ENCODE peak calls at places on chromosomes 11 and 22, in five cellular contexts. U, I, P, R and L are unnamed samples.

GRCh38 chr11:109971184-109971523 is 122.0 kb upstream of the ZC3H12C start:
- DNase-seq in I (no peak), U (no peak), P (no peak), R (no peak), L (no peak)

GRCh38 chr22:19143967-19144400 is 467 bp downstream of the ESS2 start:
- DNase-seq in R (no peak), P (no peak), I (no peak), U (no peak), L (no peak)

GRCh38 chr11:19392321-19392720 is 151.6 kb upstream of the E2F8 start:
- DNase-seq in U (no peak), P (no peak), I (no peak), R (no peak), L (no peak)

GRCh38 chr11:614583-615452 is 932 bp downstream of the IRF7 start:
- DNase-seq in P (peak), I (peak), U (no peak), R (no peak), L (no peak)

GRCh38 chr11:45287316-45287903 is 1.3 kb upstream of the SYT13 start:
- DNase-seq in I (no peak), R (no peak), U (no peak), P (no peak), L (no peak)

GRCh38 chr11:69889400-69890372 is 70.5 kb upstream of the FGF3 start:
- DNase-seq in P (no peak), U (no peak), R (no peak), I (no peak), L (no peak)

GRCh38 chr22:30485362-30485988 is 13.7 kb upstream of the SEC14L3 start:
- DNase-seq in R (peak), P (peak), I (peak), U (peak), L (peak)

GRCh38 chr22:36365020-36365411 is 22.8 kb downstream of the MYH9 start:
- DNase-seq in P (no peak), I (peak), U (no peak), R (peak), L (no peak)

GRCh38 chr22:24393012-24393559 is 34.3 kb upstream of the ADORA2A start:
- DNase-seq in I (no peak), U (no peak), P (no peak), R (no peak), L (no peak)

GRCh38 chr11:132140056-132140455 is 769.6 kb downstream of the NTM start:
- DNase-seq in P (no peak), U (no peak), I (no peak), R (no peak), L (no peak)

GRCh38 chr11:64763804-64764611 is 4.2 kb upstream of the PYGM start:
- DNase-seq in U (no peak), I (no peak), P (no peak), R (peak), L (no peak)

GRCh38 chr22:47111626-47112373 is 349.4 kb downstream of the TBC1D22A start:
- DNase-seq in I (no peak), R (no peak), U (no peak), P (no peak), L (no peak)

GRCh38 chr11:42329930-42330555 is 870.6 kb upstream of the LRRC4C start:
- DNase-seq in P (no peak), I (no peak), U (no peak), R (no peak), L (no peak)

GRCh38 chr22:50002791-50003190 is 9.8 kb downstream of the IL17REL start:
- DNase-seq in P (no peak), U (no peak), I (no peak), R (no peak), L (no peak)

GRCh38 chr22:26894766-26895485 is 237.5 kb downstream of the MIAT start:
- DNase-seq in P (no peak), U (no peak), I (no peak), R (no peak), L (no peak)

GRCh38 chr11:122197055-122197987 is 81.3 kb upstream of the BLID start:
- DNase-seq in U (no peak), R (no peak), I (no peak), P (no peak), L (no peak)

GRCh38 chr11:124807660-124808270 is 7.6 kb upstream of the MSANTD2 start:
- DNase-seq in P (no peak), R (no peak), U (no peak), I (no peak), L (no peak)

GRCh38 chr11:13949876-13950275 is 12.6 kb upstream of the SPON1 start:
- DNase-seq in R (no peak), P (no peak), U (no peak), I (no peak), L (no peak)

GRCh38 chr11:844693-845644 is 2.3 kb downstream of the TSPAN4 start:
- DNase-seq in P (no peak), I (peak), R (no peak), U (no peak), L (no peak)

GRCh38 chr11:10899542-10899830 is 41.6 kb upstream of the ZBED5 start:
- DNase-seq in I (peak), R (no peak), U (no peak), P (no peak), L (no peak)

GRCh38 chr22:48897638-48897954 is 930.1 kb downstream of the BRD1 start:
- DNase-seq in I (no peak), R (no peak), U (no peak), P (no peak), L (no peak)

GRCh38 chr22:23152238-23153114 is 7.2 kb downstream of the RAB36 start:
- DNase-seq in R (no peak), U (no peak), I (no peak), P (no peak), L (no peak)

GRCh38 chr11:37264783-37265182 is 666.7 kb upstream of the RAG2 start:
- DNase-seq in I (no peak), U (no peak), P (no peak), R (no peak), L (no peak)

GRCh38 chr22:39527481-39527961 is 5.0 kb downstream of the RPS19BP1 start:
- DNase-seq in R (no peak), U (peak), P (no peak), I (no peak), L (no peak)

GRCh38 chr11:77118086-77118485 is 10.0 kb upstream of the MYO7A start:
- DNase-seq in I (no peak), P (no peak), R (no peak), U (no peak), L (no peak)

GRCh38 chr11:64359712-64360402 is 895 bp downstream of the RPS6KA4 start:
- DNase-seq in U (no peak), R (no peak), P (peak), I (no peak), L (peak)

GRCh38 chr11:65329503-65329902 is 4.1 kb upstream of the DPF2 start:
- DNase-seq in P (no peak), R (no peak), I (no peak), U (no peak), L (no peak)

GRCh38 chr11:35740061-35740824 is 77.7 kb downstream of the TRIM44 start:
- DNase-seq in U (no peak), P (no peak), R (no peak), I (no peak), L (no peak)

GRCh38 chr22:50250555-50251471 is at the start of gene HDAC10:
- DNase-seq in I (peak), U (peak), P (no peak), R (peak), L (no peak)

GRCh38 chr11:612201-612960 is 3.4 kb downstream of the IRF7 start:
- DNase-seq in P (no peak), R (no peak), U (no peak), I (no peak), L (no peak)

GRCh38 chr11:68036717-68037239 is 2.0 kb upstream of the TCIRG1 start:
- DNase-seq in R (no peak), U (no peak), P (no peak), I (peak), L (no peak)
- H3K27ac ChIP-seq in R (peak), U (no peak), P (peak), I (peak), L (peak)

DNA sequence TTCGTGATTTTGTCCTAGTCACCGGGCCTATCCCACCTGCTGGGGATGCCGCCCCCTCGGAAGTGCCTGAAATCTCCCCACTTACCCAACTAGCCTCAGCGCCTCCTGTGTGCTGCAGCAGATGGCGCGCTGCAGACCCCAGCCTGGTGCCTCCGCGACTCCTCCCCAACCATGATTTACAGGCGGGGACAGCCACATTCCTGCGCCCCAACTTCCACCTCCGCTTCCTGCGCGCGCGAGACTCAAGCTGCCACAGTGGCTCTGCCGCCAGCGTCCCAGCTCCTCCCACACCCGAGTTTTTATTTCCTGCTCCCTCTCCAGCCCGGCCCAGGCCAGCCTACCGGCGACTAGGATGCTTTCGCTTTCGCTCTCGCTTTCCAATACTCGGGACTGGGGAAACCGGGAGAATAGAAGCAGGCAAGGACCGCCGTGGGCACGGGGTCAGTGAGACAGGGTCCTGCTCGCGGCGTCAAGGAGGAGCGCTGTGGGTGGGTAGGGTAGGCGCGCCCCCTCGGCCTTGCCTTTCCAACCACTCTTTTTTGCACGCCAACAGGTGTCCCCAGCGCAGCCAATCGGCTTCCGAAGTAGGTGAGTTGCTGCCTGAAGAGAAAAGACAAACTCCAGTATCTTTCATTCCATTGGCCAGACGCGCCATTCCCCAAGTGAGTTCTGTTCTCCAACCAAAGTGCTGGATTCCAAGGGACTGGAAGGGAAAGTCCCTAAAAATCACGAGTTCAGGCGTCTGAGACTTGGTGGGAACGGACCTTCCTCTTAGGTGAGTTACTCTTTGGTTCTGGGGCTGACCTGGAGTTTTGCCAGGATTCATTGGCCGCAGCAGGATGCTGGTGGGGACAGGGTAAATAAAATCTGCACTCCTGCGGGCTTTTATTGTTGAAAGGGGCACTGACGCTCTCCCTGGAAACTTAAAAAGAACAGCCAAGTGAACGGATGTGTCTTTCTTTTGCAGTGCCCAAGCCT is at the start of gene FAM111A:
- DNase-seq in P (peak), R (peak), I (peak), U (peak), L (peak)
- H3K27ac ChIP-seq in P (peak), R (peak), I (peak), U (peak), L (peak)

GRCh38 chr11:12094872-12095800 is 15.3 kb upstream of the MICAL2 start:
- DNase-seq in R (no peak), P (no peak), I (no peak), U (no peak), L (no peak)
- H3K27ac ChIP-seq in R (no peak), P (no peak), I (no peak), U (no peak), L (no peak)

DNA sequence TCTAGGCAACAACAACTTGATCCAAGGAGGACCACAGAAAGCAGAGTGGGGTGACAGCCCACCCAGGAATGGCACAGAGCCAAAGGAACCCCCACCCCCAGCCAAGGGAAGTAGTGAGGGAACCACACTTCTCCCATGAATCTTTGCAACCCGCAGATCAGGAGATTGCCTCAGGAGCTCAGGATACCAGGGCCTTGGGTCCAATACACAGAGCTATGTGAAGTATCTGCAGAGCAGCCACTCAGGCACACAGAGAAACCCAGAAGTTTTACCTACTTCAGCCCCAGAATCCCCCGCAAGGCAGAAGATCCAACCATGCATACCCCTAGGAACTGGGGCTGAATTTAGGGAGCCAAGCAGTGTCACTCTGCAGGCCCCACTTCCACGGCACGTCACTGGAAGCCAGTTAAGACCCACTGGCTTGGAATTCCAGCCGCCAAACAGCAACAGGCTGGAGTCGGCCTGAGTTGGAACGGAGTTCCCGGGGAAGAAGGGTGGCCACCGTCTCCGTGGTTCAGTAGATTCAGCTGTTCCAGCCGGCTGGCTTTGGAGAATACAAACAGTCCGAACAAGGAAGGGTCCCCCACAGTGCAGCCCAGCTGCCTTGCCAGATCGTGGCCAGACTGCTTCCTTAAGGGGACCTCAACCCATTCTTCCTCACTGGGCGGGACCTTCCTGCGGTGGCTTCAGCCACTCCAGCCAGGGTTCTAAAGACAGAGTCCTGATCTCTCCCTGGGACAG is 174.1 kb downstream of the TTC28 start:
- DNase-seq in P (no peak), U (no peak), R (no peak), I (no peak), L (no peak)
- H3K27ac ChIP-seq in P (no peak), U (no peak), R (no peak), I (no peak), L (no peak)

DNA sequence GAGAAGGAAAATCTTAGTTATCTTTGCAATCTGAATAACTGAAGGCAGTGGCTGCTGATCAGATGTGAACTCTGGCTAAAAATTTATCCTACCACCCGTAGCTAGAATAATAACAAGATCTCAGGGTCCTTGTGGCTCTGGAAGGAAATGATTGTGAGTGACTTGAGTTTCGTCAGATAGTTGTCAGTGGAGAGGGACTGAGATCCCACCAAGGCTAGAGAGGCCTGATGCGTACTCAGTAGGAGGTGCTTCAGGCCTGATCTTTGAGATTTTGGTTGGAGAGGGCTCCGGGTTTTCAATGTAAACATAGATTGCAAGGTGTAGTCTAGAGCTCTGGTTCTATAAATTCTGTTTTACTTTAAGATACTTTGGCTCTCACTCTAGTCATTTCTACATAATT is 1.4 kb downstream of the MADD start:
- DNase-seq in R (no peak), U (no peak), P (no peak), I (no peak), L (no peak)
- H3K27ac ChIP-seq in R (peak), U (peak), P (peak), I (peak), L (no peak)

DNA sequence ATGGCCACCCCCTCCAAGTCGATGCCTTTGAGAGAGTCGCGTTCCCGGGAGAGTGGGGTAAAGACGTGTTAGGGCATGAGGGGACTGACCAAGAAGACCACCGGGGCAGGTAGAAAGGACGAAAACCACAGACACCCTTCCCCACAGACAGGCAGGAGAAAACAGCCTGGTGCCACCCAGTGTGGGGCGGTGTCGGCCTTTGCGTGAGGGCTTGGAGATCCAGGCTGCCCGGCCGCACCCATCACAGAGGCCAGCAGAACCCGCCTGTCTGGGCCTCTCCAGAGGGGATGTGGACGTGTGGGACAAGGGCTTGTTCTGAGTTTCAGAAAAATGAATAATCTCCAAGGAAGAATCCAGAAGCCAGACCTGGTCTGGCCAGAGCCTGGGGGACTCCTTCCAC is 30.8 kb downstream of the DAGLA start:
- DNase-seq in P (no peak), R (no peak), I (no peak), U (no peak), L (no peak)
- H3K27ac ChIP-seq in P (peak), R (no peak), I (no peak), U (no peak), L (no peak)

GRCh38 chr22:20298803-20299735 is 20.8 kb downstream of the DGCR6L start:
- DNase-seq in U (peak), P (peak), R (peak), I (peak), L (peak)
- H3K27ac ChIP-seq in U (no peak), P (no peak), R (peak), I (no peak), L (no peak)